ENCODE peak calls at places on chromosome X, in seven cellular contexts. N, L, H, W, D, F and P are unnamed samples.

GRCh38 chrX:21176927-21177571 is 197.2 kb upstream of the CNKSR2 start:
- DNase-seq in N (peak; percentile 32), L (no peak), H (no peak), W (no peak), D (no peak), F (no peak), P (no peak)

GRCh38 chrX:115972717-115973116 is 197.8 kb upstream of the AGTR2 start:
- DNase-seq in N (no peak), L (no peak), H (no peak), W (no peak), D (peak; percentile 28), F (no peak), P (no peak)

GRCh38 chrX:154113729-154114128 is 16.2 kb upstream of the MECP2 start:
- DNase-seq in N (no peak), L (no peak), H (no peak), W (no peak), D (no peak), F (no peak), P (no peak)

GRCh38 chrX:14003876-14004425 is 25.7 kb downstream of the GEMIN8 start:
- DNase-seq in N (no peak), L (no peak), H (no peak), W (no peak), D (no peak), F (no peak), P (no peak)

GRCh38 chrX:150525061-150525919 is 43.1 kb upstream of the MTM1 start:
- DNase-seq in N (no peak), L (no peak), H (no peak), W (no peak), D (no peak), F (no peak), P (no peak)

GRCh38 chrX:150509703-150510102 is 58.7 kb upstream of the MTM1 start:
- DNase-seq in N (no peak), L (no peak), H (no peak), W (no peak), D (no peak), F (no peak), P (no peak)

GRCh38 chrX:129696463-129697155 is 41.9 kb upstream of the APLN start:
- DNase-seq in N (no peak), L (no peak), H (no peak), W (no peak), D (no peak), F (no peak), P (no peak)

GRCh38 chrX:116298956-116299355 is 128.4 kb downstream of the AGTR2 start:
- DNase-seq in N (no peak), L (no peak), H (no peak), W (no peak), D (no peak), F (no peak), P (no peak)

GRCh38 chrX:2549874-2550273 is 49.1 kb upstream of the DHRSX start:
- DNase-seq in N (no peak), L (no peak), H (no peak), W (no peak), D (no peak), F (no peak), P (no peak)

GRCh38 chrX:66021407-66021757 is 18.5 kb downstream of the VSIG4 start:
- DNase-seq in N (no peak), L (no peak), H (no peak), W (no peak), D (no peak), F (no peak), P (no peak)

GRCh38 chrX:44431206-44431605 is 87.7 kb upstream of the EFHC2 start:
- DNase-seq in N (peak; percentile 38), L (no peak), H (no peak), W (no peak), D (peak; percentile 0), F (no peak), P (no peak)

GRCh38 chrX:55167124-55167523 is 53.0 kb upstream of the PAGE5 start:
- DNase-seq in N (peak; percentile 6), L (no peak), H (peak; percentile 8), W (no peak), D (no peak), F (no peak), P (no peak)

GRCh38 chrX:24026403-24026801 is 584 bp downstream of the KLHL15 start:
- DNase-seq in N (no peak), L (no peak), H (no peak), W (no peak), D (peak; percentile 40), F (no peak), P (peak; percentile 48)

GRCh38 chrX:46200423-46200822 is 344.8 kb downstream of the ZNF674 start:
- DNase-seq in N (no peak), L (no peak), H (no peak), W (no peak), D (no peak), F (no peak), P (no peak)

GRCh38 chrX:23341452-23341851 is 6.8 kb downstream of the PTCHD1 start:
- DNase-seq in N (no peak), L (no peak), H (no peak), W (no peak), D (no peak), F (no peak), P (no peak)

GRCh38 chrX:107135076-107135964 is 16.7 kb upstream of the RBM41 start:
- DNase-seq in N (peak; percentile 13), L (peak; percentile 64), H (no peak), W (no peak), D (peak; percentile 58), F (no peak), P (no peak)

GRCh38 chrX:2828404-2829065 is at the start of gene GYG2:
- DNase-seq in N (no peak), L (no peak), H (peak; percentile 6), W (no peak), D (peak; percentile 59), F (no peak), P (peak; percentile 70)

GRCh38 chrX:38175140-38175539 is 45.5 kb downstream of the SRPX start:
- DNase-seq in N (no peak), L (peak; percentile 42), H (peak; percentile 52), W (peak; percentile 29), D (no peak), F (no peak), P (peak; percentile 38)

GRCh38 chrX:21838937-21839333 is 482 bp upstream of the MBTPS2 start:
- DNase-seq in N (peak; percentile 3), L (no peak), H (no peak), W (peak; percentile 26), D (peak; percentile 48), F (peak; percentile 1), P (no peak)

GRCh38 chrX:49901068-49901467 is 21.3 kb upstream of the CLCN5 start:
- DNase-seq in N (no peak), L (no peak), H (no peak), W (no peak), D (no peak), F (no peak), P (no peak)

GRCh38 chrX:1587161-1587560 is 4.2 kb upstream of the AKAP17A start:
- DNase-seq in N (no peak), L (no peak), H (no peak), W (peak; percentile 59), D (no peak), F (peak; percentile 65), P (no peak)

GRCh38 chrX:97399400-97399799 is 515.7 kb downstream of the RPA4 start:
- DNase-seq in N (peak; percentile 27), L (peak; percentile 46), H (no peak), W (peak; percentile 82), D (peak; percentile 42), F (no peak), P (no peak)

GRCh38 chrX:71533850-71534515 is 1.1 kb downstream of the OGT start:
- DNase-seq in N (no peak), L (peak; percentile 26), H (peak; percentile 32), W (peak; percentile 67), D (peak; percentile 63), F (peak; percentile 8), P (peak; percentile 42)